ENCODE peak calls at places on chromosomes 13 and 19, in four cellular contexts. V, A, E and C are unnamed samples.

GRCh38 chr19:28428644-28429348 is 784.2 kb downstream of the UQCRFS1 start:
- DNase-seq in V (no peak), A (no peak), E (no peak), C (no peak)

GRCh38 chr13:41590122-41590521 is 132.8 kb downstream of the RGCC start:
- DNase-seq in V (no peak), A (no peak), E (no peak), C (no peak)

GRCh38 chr19:1690570-1691307 is 38.3 kb upstream of the TCF3 start:
- DNase-seq in V (no peak), A (no peak), E (no peak), C (no peak)

GRCh38 chr13:49086711-49087110 is 111.0 kb downstream of the FNDC3A start:
- DNase-seq in V (no peak), A (no peak), E (no peak), C (no peak)

GRCh38 chr13:46136688-46137087 is 31.9 kb upstream of the CPB2 start:
- DNase-seq in V (no peak), A (no peak), E (no peak), C (no peak)

GRCh38 chr19:41801682-41802317 is 5.4 kb downstream of the CEACAM3 start:
- DNase-seq in V (no peak), A (no peak), E (no peak), C (no peak)

GRCh38 chr13:46179576-46180368 is 2.2 kb downstream of the LCP1 start:
- DNase-seq in V (no peak), A (no peak), E (no peak), C (no peak)

GRCh38 chr19:54388001-54388802 is 23.5 kb upstream of the LAIR1 start:
- DNase-seq in V (no peak), A (no peak), E (no peak), C (no peak)

GRCh38 chr13:42681394-42681793 is 100.0 kb upstream of the FAM216B start:
- DNase-seq in V (no peak), A (no peak), E (no peak), C (no peak)

GRCh38 chr13:85386424-85386823 is 412.8 kb downstream of the SLITRK6 start:
- DNase-seq in V (peak), A (no peak), E (no peak), C (no peak)

GRCh38 chr13:77065456-77066147 is 38.6 kb upstream of the FBXL3 start:
- DNase-seq in V (no peak), A (no peak), E (no peak), C (no peak)